ENCODE peak calls at places on chromosomes 13 and 19, in eight cellular contexts. O is nephron progenitor cell; Z is AG09319; C is fibroblast of lung; A is GM12878; J is EL; V is stimulated activated CD4-positive, alpha-beta T cell treated with anti-CD3 and anti-CD28 coated beads, TNF-alpha, amount 100 ng/mL, for 24 hours; U is activated CD4-positive, CD25-positive, alpha-beta regulatory T cell treated with anti-CD3 and anti-CD28 coated beads, Interleukin-2, amount 50 U/mL, for 16 hours. G is an unnamed sample.

GRCh38 chr13:36261976-36262375 is 35.6 kb downstream of the CCDC169 start:
- DNase-seq in O (no peak), Z (no peak), C (no peak), A (no peak), J (no peak), V (no peak), U (no peak), G (no peak)

GRCh38 chr13:74987124-74987690 is 494.8 kb downstream of the TBC1D4 start:
- DNase-seq in O (no peak), Z (no peak), C (no peak), A (no peak), J (no peak), V (no peak), U (no peak), G (no peak)

GRCh38 chr19:3987619-3988371 is 2.5 kb upstream of the EEF2 start:
- DNase-seq in O (peak), Z (peak), C (peak), A (peak), J (peak), V (peak), U (peak), G (no peak)

GRCh38 chr19:35641515-35642151 is at the start of gene ETV2:
- DNase-seq in O (peak), Z (no peak), C (peak), A (no peak), J (peak), V (no peak), U (no peak), G (no peak)

GRCh38 chr19:8004723-8005513 is 523 bp downstream of the ELAVL1 start:
- DNase-seq in O (peak), Z (no peak), C (peak), A (no peak), J (peak), V (no peak), U (no peak), G (no peak)

GRCh38 chr13:41496420-41497234 is 39.3 kb downstream of the RGCC start:
- DNase-seq in O (no peak), Z (peak), C (peak), A (no peak), J (peak), V (no peak), U (no peak), G (no peak)

GRCh38 chr13:99987180-99988047 is 5.8 kb downstream of the ZIC2 start:
- DNase-seq in O (peak), Z (no peak), C (no peak), A (no peak), J (no peak), V (no peak), U (no peak), G (no peak)

GRCh38 chr13:30346159-30346788 is 38.9 kb upstream of the KATNAL1 start:
- DNase-seq in O (no peak), Z (no peak), C (no peak), A (peak), J (no peak), V (no peak), U (peak), G (peak)

GRCh38 chr19:13095934-13096890 is 6.4 kb downstream of the LYL1 start:
- DNase-seq in O (peak), Z (no peak), C (no peak), A (no peak), J (no peak), V (no peak), U (no peak), G (no peak)

GRCh38 chr19:6216996-6217751 is 62.6 kb downstream of the MLLT1 start:
- DNase-seq in O (peak), Z (no peak), C (peak), A (no peak), J (no peak), V (no peak), U (no peak), G (no peak)